ENCODE peak calls at places on chromosomes 1 and 21, in four cellular contexts. One of them, this sample, is unnamed.

GRCh38 chr1:6801199-6801598 is 15.9 kb downstream of the CAMTA1 start:
- DNase-seq in RPMI7951: no peak
- DNase-seq in Daoy: no peak
- DNase-seq in tibial artery: no peak
- DNase-seq in this sample: no peak

GRCh38 chr21:31554511-31555022 is 104.9 kb upstream of the SOD1 start:
- DNase-seq in RPMI7951: peak
- DNase-seq in Daoy: peak
- DNase-seq in tibial artery: no peak
- DNase-seq in this sample: peak

GRCh38 chr1:53957231-53957818 is 11.2 kb downstream of the LRRC42 start:
- DNase-seq in RPMI7951: peak
- DNase-seq in Daoy: peak
- DNase-seq in tibial artery: no peak
- DNase-seq in this sample: no peak

GRCh38 chr21:17514124-17514481 is 1.3 kb downstream of the CXADR start:
- DNase-seq in RPMI7951: peak
- DNase-seq in Daoy: peak
- DNase-seq in tibial artery: no peak
- DNase-seq in this sample: no peak

GRCh38 chr1:119327066-119327435 is 41.5 kb upstream of the HAO2 start:
- DNase-seq in RPMI7951: no peak
- DNase-seq in Daoy: no peak
- DNase-seq in tibial artery: no peak
- DNase-seq in this sample: no peak

GRCh38 chr1:235006816-235007215 is 121.8 kb downstream of the TOMM20 start:
- DNase-seq in RPMI7951: no peak
- DNase-seq in Daoy: no peak
- DNase-seq in tibial artery: no peak
- DNase-seq in this sample: no peak

GRCh38 chr1:4425892-4426291 is 228.5 kb upstream of the AJAP1 start:
- DNase-seq in RPMI7951: no peak
- DNase-seq in Daoy: peak
- DNase-seq in tibial artery: no peak
- DNase-seq in this sample: no peak

GRCh38 chr1:156489166-156489934 is 11.2 kb downstream of the MEF2D start:
- DNase-seq in RPMI7951: no peak
- DNase-seq in Daoy: no peak
- DNase-seq in tibial artery: no peak
- DNase-seq in this sample: no peak

GRCh38 chr1:96362623-96363022 is 359.0 kb upstream of the PTBP2 start:
- DNase-seq in RPMI7951: peak
- DNase-seq in Daoy: peak
- DNase-seq in tibial artery: no peak
- DNase-seq in this sample: no peak

GRCh38 chr21:42644223-42645208 is 8.9 kb upstream of the PDE9A start:
- DNase-seq in RPMI7951: peak
- DNase-seq in Daoy: no peak
- DNase-seq in tibial artery: no peak
- DNase-seq in this sample: no peak

GRCh38 chr1:43366179-43366578 is 1.6 kb downstream of the ELOVL1 start:
- DNase-seq in RPMI7951: no peak
- DNase-seq in Daoy: no peak
- DNase-seq in tibial artery: no peak
- DNase-seq in this sample: no peak

GRCh38 chr1:112693821-112694220 is 13.1 kb downstream of the RHOC start:
- DNase-seq in RPMI7951: no peak
- DNase-seq in Daoy: no peak
- DNase-seq in tibial artery: no peak
- DNase-seq in this sample: no peak

GRCh38 chr1:28104866-28105467 is 16.6 kb upstream of the EYA3 start:
- DNase-seq in RPMI7951: peak
- DNase-seq in Daoy: peak
- DNase-seq in tibial artery: no peak
- DNase-seq in this sample: no peak

GRCh38 chr1:153180556-153180955 is 22.7 kb upstream of the LELP1 start:
- DNase-seq in RPMI7951: no peak
- DNase-seq in Daoy: no peak
- DNase-seq in tibial artery: no peak
- DNase-seq in this sample: no peak

GRCh38 chr1:24325587-24326449 is 6.7 kb downstream of the GRHL3 start:
- DNase-seq in RPMI7951: no peak
- DNase-seq in Daoy: no peak
- DNase-seq in tibial artery: no peak
- DNase-seq in this sample: no peak

GRCh38 chr1:5991784-5992033 is 516 bp downstream of the NPHP4 start:
- DNase-seq in RPMI7951: no peak
- DNase-seq in Daoy: no peak
- DNase-seq in tibial artery: no peak
- DNase-seq in this sample: no peak

GRCh38 chr1:38239258-38239657 is 192.7 kb upstream of the POU3F1 start:
- DNase-seq in RPMI7951: no peak
- DNase-seq in Daoy: no peak
- DNase-seq in tibial artery: no peak
- DNase-seq in this sample: no peak

GRCh38 chr1:100187912-100188311 is 9.9 kb upstream of the LRRC39 start:
- DNase-seq in RPMI7951: peak
- DNase-seq in Daoy: no peak
- DNase-seq in tibial artery: no peak
- DNase-seq in this sample: no peak

GRCh38 chr1:195908121-195908520 is 700.1 kb downstream of the KCNT2 start:
- DNase-seq in RPMI7951: no peak
- DNase-seq in Daoy: no peak
- DNase-seq in tibial artery: no peak
- DNase-seq in this sample: no peak

GRCh38 chr1:161739865-161740566 is 9.6 kb upstream of the DUSP12 start:
- DNase-seq in RPMI7951: no peak
- DNase-seq in Daoy: no peak
- DNase-seq in tibial artery: peak
- DNase-seq in this sample: no peak

GRCh38 chr1:63779338-63779819 is 5.6 kb downstream of the ROR1 start:
- DNase-seq in RPMI7951: no peak
- DNase-seq in Daoy: no peak
- DNase-seq in tibial artery: no peak
- DNase-seq in this sample: no peak

GRCh38 chr1:197521118-197521739 is 253.2 kb downstream of the CRB1 start:
- DNase-seq in RPMI7951: peak
- DNase-seq in Daoy: peak
- DNase-seq in tibial artery: no peak
- DNase-seq in this sample: no peak